ENCODE peak calls at places on chromosomes 16 and 17, in seven cellular contexts. One of them, this sample, is unnamed.

GRCh38 chr16:59878479-59878878 is 1144.4 kb upstream of the GOT2 start:
- DNase-seq in GM19239: no peak
- DNase-seq in fibroblast of mammary gland: peak
- DNase-seq in NCI-H82: peak
- DNase-seq in HS-5: peak
- DNase-seq in NCI-H1092: no peak
- DNase-seq in brain pericyte: no peak
- DNase-seq in this sample: peak

GRCh38 chr16:800834-801488 is 427 bp upstream of the GNG13 start:
- DNase-seq in fibroblast of mammary gland: no peak
- DNase-seq in NCI-H82: no peak
- DNase-seq in HS-5: no peak
- DNase-seq in brain pericyte: no peak
- DNase-seq in GM19239: no peak
- DNase-seq in NCI-H1092: no peak
- DNase-seq in this sample: no peak

GRCh38 chr17:41061969-41062368 is 2.1 kb upstream of the KRTAP2-3 start:
- DNase-seq in brain pericyte: no peak
- DNase-seq in GM19239: no peak
- DNase-seq in NCI-H1092: no peak
- DNase-seq in HS-5: peak
- DNase-seq in fibroblast of mammary gland: peak
- DNase-seq in NCI-H82: no peak
- DNase-seq in this sample: peak

GRCh38 chr16:48720266-48720665 is 110.3 kb upstream of the N4BP1 start:
- DNase-seq in GM19239: no peak
- DNase-seq in NCI-H1092: no peak
- DNase-seq in fibroblast of mammary gland: peak
- DNase-seq in HS-5: no peak
- DNase-seq in NCI-H82: no peak
- DNase-seq in brain pericyte: no peak
- DNase-seq in this sample: peak

GRCh38 chr16:21953541-21953902 is 361 bp downstream of the UQCRC2 start:
- DNase-seq in HS-5: no peak
- DNase-seq in brain pericyte: no peak
- DNase-seq in NCI-H82: no peak
- DNase-seq in fibroblast of mammary gland: no peak
- DNase-seq in NCI-H1092: no peak
- DNase-seq in GM19239: peak
- DNase-seq in this sample: no peak

GRCh38 chr17:28983286-28984240 is 22.3 kb downstream of the SEZ6 start:
- DNase-seq in NCI-H82: peak
- DNase-seq in fibroblast of mammary gland: no peak
- DNase-seq in NCI-H1092: no peak
- DNase-seq in GM19239: no peak
- DNase-seq in brain pericyte: no peak
- DNase-seq in HS-5: no peak
- DNase-seq in this sample: no peak

GRCh38 chr17:82370471-82371332 is 863 bp upstream of the UTS2R start:
- DNase-seq in NCI-H1092: no peak
- DNase-seq in NCI-H82: no peak
- DNase-seq in GM19239: peak
- DNase-seq in fibroblast of mammary gland: peak
- DNase-seq in HS-5: no peak
- DNase-seq in brain pericyte: no peak
- DNase-seq in this sample: no peak

GRCh38 chr17:46771601-46772012 is 46.9 kb downstream of the WNT3 start:
- DNase-seq in GM19239: peak
- DNase-seq in HS-5: no peak
- DNase-seq in fibroblast of mammary gland: no peak
- DNase-seq in NCI-H82: peak
- DNase-seq in brain pericyte: no peak
- DNase-seq in NCI-H1092: no peak
- DNase-seq in this sample: peak

GRCh38 chr17:58345500-58345899 is 6.5 kb downstream of the SUPT4H1 start:
- DNase-seq in HS-5: no peak
- DNase-seq in fibroblast of mammary gland: no peak
- DNase-seq in NCI-H82: no peak
- DNase-seq in NCI-H1092: no peak
- DNase-seq in brain pericyte: no peak
- DNase-seq in GM19239: no peak
- DNase-seq in this sample: no peak

GRCh38 chr17:73031472-73031871 is 61.0 kb downstream of the SLC39A11 start:
- DNase-seq in NCI-H1092: no peak
- DNase-seq in fibroblast of mammary gland: no peak
- DNase-seq in GM19239: no peak
- DNase-seq in NCI-H82: no peak
- DNase-seq in brain pericyte: no peak
- DNase-seq in HS-5: no peak
- DNase-seq in this sample: no peak

GRCh38 chr17:40033339-40033738 is 18.1 kb downstream of the CSF3 start:
- DNase-seq in NCI-H82: no peak
- DNase-seq in HS-5: no peak
- DNase-seq in NCI-H1092: no peak
- DNase-seq in GM19239: no peak
- DNase-seq in brain pericyte: no peak
- DNase-seq in fibroblast of mammary gland: no peak
- DNase-seq in this sample: no peak

GRCh38 chr17:49687878-49688491 is 10.1 kb upstream of the SPOP start:
- DNase-seq in brain pericyte: no peak
- DNase-seq in fibroblast of mammary gland: no peak
- DNase-seq in GM19239: no peak
- DNase-seq in NCI-H1092: no peak
- DNase-seq in HS-5: no peak
- DNase-seq in NCI-H82: no peak
- DNase-seq in this sample: no peak

GRCh38 chr17:45020354-45021138 is 30.9 kb downstream of the DCAKD start:
- DNase-seq in fibroblast of mammary gland: peak
- DNase-seq in HS-5: no peak
- DNase-seq in GM19239: no peak
- DNase-seq in NCI-H1092: no peak
- DNase-seq in brain pericyte: no peak
- DNase-seq in NCI-H82: peak
- DNase-seq in this sample: peak

GRCh38 chr16:27505297-27506236 is 44.1 kb downstream of the GTF3C1 start:
- DNase-seq in brain pericyte: no peak
- DNase-seq in HS-5: no peak
- DNase-seq in NCI-H82: no peak
- DNase-seq in NCI-H1092: no peak
- DNase-seq in fibroblast of mammary gland: peak
- DNase-seq in GM19239: no peak
- DNase-seq in this sample: no peak

GRCh38 chr17:51598824-51599223 is 338.5 kb downstream of the UTP18 start:
- DNase-seq in fibroblast of mammary gland: no peak
- DNase-seq in NCI-H1092: no peak
- DNase-seq in HS-5: no peak
- DNase-seq in brain pericyte: no peak
- DNase-seq in GM19239: no peak
- DNase-seq in NCI-H82: no peak
- DNase-seq in this sample: no peak

GRCh38 chr16:4412854-4413253 is 3.5 kb downstream of the CORO7 start:
- DNase-seq in GM19239: no peak
- DNase-seq in fibroblast of mammary gland: no peak
- DNase-seq in brain pericyte: no peak
- DNase-seq in HS-5: no peak
- DNase-seq in NCI-H82: no peak
- DNase-seq in NCI-H1092: no peak
- DNase-seq in this sample: no peak

This sample was measured in astrocyte of the hippocampus.